ENCODE peak calls at places on chromosomes 2 and 18, in nine cellular contexts. P is NCI-H345; O is Jurkat, Clone E6-1; A is HTR-8/SVneo; I is NCI-H146; U is cerebellar cortex; V is activated T-helper 1 cell treated with Interleukin-2 at 50 U/mL for 16 hours; N is NCI-H2107; D is esophagus squamous epithelium. G is an unnamed sample.

GRCh38 chr2:128473175-128474013 is 154.7 kb upstream of the HS6ST1 start:
- DNase-seq in P (no peak), O (peak), A (no peak), I (no peak), U (peak), V (no peak), N (no peak), D (no peak), G (no peak)

GRCh38 chr2:120243875-120244553 is 8.6 kb upstream of the RALB start:
- DNase-seq in P (no peak), O (no peak), A (no peak), I (peak), U (no peak), V (no peak), N (no peak), D (no peak), G (no peak)

GRCh38 chr2:227474406-227474805 is 2.5 kb downstream of the AGFG1 start:
- DNase-seq in P (no peak), O (no peak), A (no peak), I (no peak), U (no peak), V (no peak), N (no peak), D (no peak), G (no peak)

GRCh38 chr2:198040820-198041219 is 236.4 kb downstream of the PLCL1 start:
- DNase-seq in P (no peak), O (no peak), A (no peak), I (no peak), U (no peak), V (no peak), N (no peak), D (no peak), G (no peak)

GRCh38 chr18:55272510-55273243 is 313.4 kb upstream of the CCDC68 start:
- DNase-seq in P (no peak), O (no peak), A (no peak), I (no peak), U (no peak), V (no peak), N (no peak), D (no peak), G (no peak)

GRCh38 chr2:206435738-206436137 is 7.6 kb upstream of the ADAM23 start:
- DNase-seq in P (no peak), O (no peak), A (no peak), I (no peak), U (no peak), V (no peak), N (no peak), D (no peak), G (no peak)

GRCh38 chr2:127675335-127676261 is at the start of gene LIMS2:
- DNase-seq in P (no peak), O (no peak), A (peak), I (peak), U (no peak), V (no peak), N (no peak), D (no peak), G (no peak)

GRCh38 chr2:169260846-169261245 is 101.5 kb downstream of the LRP2 start:
- DNase-seq in P (no peak), O (no peak), A (no peak), I (no peak), U (no peak), V (no peak), N (no peak), D (no peak), G (no peak)

GRCh38 chr2:29201979-29202378 is 86.8 kb downstream of the CLIP4 start:
- DNase-seq in P (no peak), O (no peak), A (no peak), I (no peak), U (no peak), V (no peak), N (no peak), D (no peak), G (no peak)

GRCh38 chr2:196277002-196277401 is 105.6 kb upstream of the STK17B start:
- DNase-seq in P (no peak), O (peak), A (no peak), I (no peak), U (no peak), V (no peak), N (no peak), D (no peak), G (no peak)

GRCh38 chr2:235911633-235912032 is 256.6 kb downstream of the GBX2 start:
- DNase-seq in P (no peak), O (no peak), A (no peak), I (no peak), U (no peak), V (no peak), N (no peak), D (no peak), G (no peak)